ENCODE peak calls at places on chromosomes 1 and 21, in five cellular contexts. Z is Caco-2, H is cardiac muscle cell, Q is IMR-90, E is heart left ventricle. V is an unnamed sample.

GRCh38 chr1:218658899-218659298 is 313.8 kb downstream of the TGFB2 start:
- DNase-seq in Z (no peak), H (peak; percentile 48), Q (peak; percentile 87), E (no peak), V (no peak)

GRCh38 chr1:24980836-24981631 is 51.0 kb upstream of the RUNX3 start:
- DNase-seq in Z (no peak), H (no peak), Q (no peak), E (no peak), V (no peak)

GRCh38 chr1:47444578-47445465 is 7.0 kb downstream of the FOXD2 start:
- DNase-seq in Z (no peak), H (peak; percentile 21), Q (peak; percentile 10), E (peak; percentile 25), V (no peak)

GRCh38 chr1:20590313-20590777 is 1.4 kb downstream of the CDA start:
- DNase-seq in Z (no peak), H (peak; percentile 54), Q (peak; percentile 67), E (no peak), V (peak; percentile 72)

GRCh38 chr1:40980453-40981121 is 1.1 kb downstream of the CTPS1 start:
- DNase-seq in Z (peak; percentile 55), H (no peak), Q (peak; percentile 50), E (peak; percentile 15), V (no peak)

GRCh38 chr1:63366915-63367217 is 561 bp upstream of the ALG6 start:
- DNase-seq in Z (no peak), H (no peak), Q (no peak), E (no peak), V (no peak)

GRCh38 chr21:39612233-39613028 is at the start of gene B3GALT5:
- DNase-seq in Z (no peak), H (no peak), Q (no peak), E (no peak), V (no peak)

GRCh38 chr21:38420140-38420539 is 78.1 kb downstream of the ERG start:
- DNase-seq in Z (no peak), H (no peak), Q (no peak), E (no peak), V (no peak)

GRCh38 chr1:197774691-197775281 is 494 bp downstream of the DENND1B start:
- DNase-seq in Z (peak; percentile 56), H (peak; percentile 60), Q (peak; percentile 41), E (peak; percentile 60), V (peak; percentile 67)

GRCh38 chr21:39082656-39083376 is 100.4 kb downstream of the PSMG1 start:
- DNase-seq in Z (peak; percentile 72), H (no peak), Q (no peak), E (no peak), V (no peak)

GRCh38 chr1:201381130-201381529 is 3.6 kb upstream of the TNNT2 start:
- DNase-seq in Z (no peak), H (no peak), Q (no peak), E (no peak), V (no peak)

GRCh38 chr1:76759950-76760349 is 107.3 kb upstream of the ST6GALNAC5 start:
- DNase-seq in Z (no peak), H (peak; percentile 56), Q (peak; percentile 3), E (no peak), V (no peak)

GRCh38 chr1:185834371-185834900 is 100.2 kb downstream of the HMCN1 start:
- DNase-seq in Z (no peak), H (peak; percentile 64), Q (no peak), E (no peak), V (no peak)

GRCh38 chr1:79079770-79080169 is 73.2 kb upstream of the ADGRL4 start:
- DNase-seq in Z (no peak), H (peak; percentile 89), Q (peak; percentile 93), E (peak; percentile 51), V (no peak)

GRCh38 chr1:5889462-5889861 is 102.8 kb downstream of the NPHP4 start:
- DNase-seq in Z (no peak), H (no peak), Q (no peak), E (no peak), V (peak; percentile 29)

GRCh38 chr1:217780993-217781392 is 149.8 kb downstream of the SPATA17 start:
- DNase-seq in Z (no peak), H (no peak), Q (no peak), E (no peak), V (no peak)

GRCh38 chr1:85396194-85396593 is 68.8 kb downstream of the DDAH1 start:
- DNase-seq in Z (no peak), H (no peak), Q (no peak), E (no peak), V (no peak)

GRCh38 chr1:22341791-22342605 is 109.7 kb upstream of the ZBTB40 start:
- DNase-seq in Z (no peak), H (peak; percentile 72), Q (peak; percentile 28), E (no peak), V (peak; percentile 75)

GRCh38 chr1:95193591-95193990 is 40.4 kb upstream of the RWDD3 start:
- DNase-seq in Z (no peak), H (no peak), Q (no peak), E (no peak), V (no peak)

GRCh38 chr1:54218883-54219687 is 19.1 kb downstream of the MRPL37 start:
- DNase-seq in Z (no peak), H (peak; percentile 16), Q (peak; percentile 16), E (no peak), V (no peak)

GRCh38 chr1:60063561-60063960 is 10.0 kb downstream of the C1orf87 start:
- DNase-seq in Z (no peak), H (no peak), Q (no peak), E (no peak), V (no peak)

GRCh38 chr21:37907076-37907475 is 9.2 kb downstream of the KCNJ6 start:
- DNase-seq in Z (no peak), H (no peak), Q (no peak), E (no peak), V (no peak)

DNA sequence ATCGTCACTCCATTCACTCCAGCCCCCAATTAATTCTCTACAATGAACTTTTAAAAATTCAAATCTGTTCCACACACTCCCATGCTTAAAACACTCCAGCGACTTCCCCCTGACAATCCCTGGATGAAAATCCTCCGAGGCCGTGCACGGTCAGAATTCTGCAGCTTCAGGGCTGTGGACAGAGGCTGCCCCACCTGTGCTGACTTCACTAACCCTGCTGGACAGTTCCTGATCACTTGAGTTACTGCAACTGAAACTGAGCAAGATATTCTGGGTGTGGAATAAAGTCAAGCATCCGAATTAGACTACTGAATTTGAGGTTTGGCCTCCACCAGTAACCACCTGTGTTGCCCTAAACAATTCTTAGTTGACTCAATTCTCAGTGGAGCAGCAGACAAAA is 1.0 kb upstream of the JAK1 start:
- DNase-seq in Z (no peak), H (no peak), Q (no peak), E (no peak), V (no peak)
- H3K36me3 ChIP-seq in Z (no peaks in the 10 kb centered on the region), H (no peaks in the 10 kb centered on the region), Q (no peaks in the 10 kb centered on the region), E (no peaks in the 10 kb centered on the region), V (no peaks in the 10 kb centered on the region)

GRCh38 chr1:179321533-179322216 is 28.1 kb downstream of the SOAT1 start:
- DNase-seq in Z (no peak), H (no peak), Q (no peak), E (no peak), V (no peak)

GRCh38 chr1:179325836-179326235 is 32.2 kb downstream of the SOAT1 start:
- DNase-seq in Z (no peak), H (no peak), Q (no peak), E (no peak), V (no peak)

GRCh38 chr1:179326746-179327145 is 33.1 kb downstream of the SOAT1 start:
- DNase-seq in Z (no peak), H (peak; percentile 16), Q (no peak), E (no peak), V (no peak)

GRCh38 chr1:179318501-179318900 is 24.9 kb downstream of the SOAT1 start:
- DNase-seq in Z (no peak), H (no peak), Q (no peak), E (no peak), V (no peak)

DNA sequence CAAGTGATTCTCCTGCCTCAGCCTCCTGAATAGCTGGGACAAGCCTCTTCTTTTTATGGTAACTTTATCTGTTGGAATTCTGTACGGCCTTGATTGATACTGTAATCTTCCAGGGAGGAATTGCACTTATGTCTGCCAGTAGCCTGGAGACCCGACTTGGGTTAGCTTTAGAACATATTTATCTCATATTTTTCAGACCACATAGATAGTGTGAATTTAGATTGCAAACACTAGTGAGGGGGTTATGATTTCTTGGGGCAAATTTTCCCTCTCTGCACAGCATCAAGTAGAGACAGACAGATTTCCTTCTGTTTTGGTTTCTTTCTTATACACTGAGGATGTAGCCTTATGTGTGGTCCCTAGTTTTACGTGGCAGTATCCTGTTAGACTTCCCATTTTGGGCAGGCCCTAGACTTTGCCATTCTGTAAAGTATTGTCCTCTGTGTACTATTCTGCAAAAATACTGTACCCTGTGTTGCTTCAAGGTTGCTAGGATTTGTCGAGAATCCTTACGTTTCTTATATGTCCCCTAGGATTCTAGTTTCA is 29.0 kb downstream of the SOAT1 start:
- DNase-seq in Z (no peak), H (peak; percentile 50), Q (no peak), E (no peak), V (no peak)
- H3K36me3 ChIP-seq in Z (no peaks in the 10 kb centered on the region), H (no peaks in the 10 kb centered on the region), Q (peaks cover 11% of the 10 kb centered on the region), E (peaks cover 21% of the 10 kb centered on the region), V (no peaks in the 10 kb centered on the region)

DNA sequence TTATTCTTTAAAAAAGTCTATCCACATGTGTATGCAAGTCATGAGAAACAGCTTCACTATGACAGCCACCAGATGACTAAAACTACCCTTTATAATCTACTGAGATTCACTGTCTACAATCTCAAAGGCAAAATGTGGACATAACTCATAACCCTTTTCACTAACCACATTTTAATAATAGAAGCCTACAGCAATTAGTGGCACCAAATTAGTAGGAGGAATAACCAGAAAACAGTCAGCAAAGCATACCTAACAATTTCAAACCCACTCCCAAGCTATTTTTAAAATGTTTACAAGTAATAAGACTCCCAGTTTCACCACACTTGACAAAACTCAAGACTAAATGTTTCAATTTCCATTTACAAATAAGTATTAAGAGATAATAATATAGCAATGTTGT is 442.9 kb downstream of the PTPRC start:
- DNase-seq in Z (no peak), H (no peak), Q (no peak), E (no peak), V (no peak)
- H3K36me3 ChIP-seq in Z (no peaks in the 10 kb centered on the region), H (no peaks in the 10 kb centered on the region), Q (no peaks in the 10 kb centered on the region), E (no peaks in the 10 kb centered on the region), V (no peaks in the 10 kb centered on the region)

GRCh38 chr1:205038132-205038786 is 4.8 kb upstream of the CNTN2 start:
- DNase-seq in Z (no peak), H (no peak), Q (no peak), E (no peak), V (peak; percentile 62)

GRCh38 chr1:205042911-205043806 is at the start of gene CNTN2:
- DNase-seq in Z (no peak), H (no peak), Q (no peak), E (no peak), V (no peak)

GRCh38 chr1:205043866-205044265 is 854 bp downstream of the CNTN2 start:
- DNase-seq in Z (no peak), H (no peak), Q (no peak), E (no peak), V (no peak)

GRCh38 chr1:205041998-205042910 is 758 bp upstream of the CNTN2 start:
- DNase-seq in Z (no peak), H (no peak), Q (no peak), E (no peak), V (no peak)

DNA sequence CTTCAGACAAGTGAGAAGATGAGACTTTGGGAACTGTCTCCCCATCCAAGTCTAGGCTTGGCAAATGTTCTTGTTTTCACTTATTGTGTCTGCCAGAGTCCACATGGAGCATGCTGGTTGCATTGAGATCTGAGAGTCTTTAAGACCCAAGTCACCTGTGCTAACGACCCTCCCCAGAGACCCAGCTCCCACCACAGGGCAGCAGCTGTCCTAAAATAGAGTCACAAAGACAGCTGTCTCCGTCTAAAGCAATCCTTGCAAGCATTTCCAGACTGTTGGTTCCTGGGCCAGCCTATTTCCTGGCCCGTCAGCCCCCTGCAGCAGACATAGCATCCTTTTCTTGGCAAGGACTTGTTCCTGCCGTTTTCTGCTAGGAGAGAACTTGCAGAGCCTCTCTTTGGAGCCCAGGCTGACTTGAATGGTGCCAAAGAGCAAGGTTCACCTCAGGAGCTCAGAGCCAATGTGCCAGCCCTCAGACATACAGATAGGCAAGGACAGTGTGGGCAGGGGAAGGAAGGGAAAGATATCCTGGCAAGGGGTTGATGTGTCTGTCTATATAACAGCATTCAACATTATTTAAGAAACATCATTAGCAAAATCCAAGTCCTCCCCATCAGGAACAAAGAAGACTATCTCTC is 1.8 kb upstream of the CNTN2 start:
- DNase-seq in Z (no peak), H (no peak), Q (no peak), E (no peak), V (no peak)
- H3K36me3 ChIP-seq in Z (no peaks in the 10 kb centered on the region), H (no peaks in the 10 kb centered on the region), Q (no peaks in the 10 kb centered on the region), E (no peaks in the 10 kb centered on the region), V (no peaks in the 10 kb centered on the region)

V was measured in right lobe of liver.